ENCODE peak calls at places on chromosome 6, in ten cellular contexts. A is hepatocyte; U is OCI-M1; H is CD4-positive, alpha-beta T cell; C is RWPE1; S is cardiac fibroblast; D is left colon; V is GM20000; P is dermis microvascular lymphatic vessel endothelial cell; Y is Ammon's horn. E is an unnamed sample.

GRCh38 chr6:8839626-8840025 is 404.3 kb upstream of the SLC35B3 start:
- DNase-seq in V (no peak), P (peak), S (no peak), U (no peak), C (no peak), Y (no peak), A (no peak), D (no peak), H (no peak), E (no peak)

GRCh38 chr6:36596359-36596758 is 2.2 kb downstream of the SRSF3 start:
- DNase-seq in D (no peak), Y (no peak), C (no peak), U (no peak), A (no peak), P (no peak), H (no peak), V (no peak), S (no peak), E (no peak)

GRCh38 chr6:169669889-169670288 is 31.9 kb downstream of the WDR27 start:
- DNase-seq in V (no peak), C (no peak), Y (no peak), A (no peak), D (no peak), U (no peak), H (no peak), S (peak), P (peak), E (no peak)

GRCh38 chr6:120994573-120994967 is 339.7 kb downstream of the TBC1D32 start:
- DNase-seq in D (no peak), H (no peak), P (no peak), S (no peak), V (no peak), C (no peak), A (no peak), Y (no peak), U (no peak), E (no peak)

GRCh38 chr6:165049362-165049761 is 260.0 kb downstream of the C6orf118 start:
- DNase-seq in C (peak), A (peak), S (peak), V (no peak), H (no peak), U (peak), D (peak), Y (peak), P (no peak), E (no peak)

GRCh38 chr6:80638222-80639055 is 532.0 kb downstream of the BCKDHB start:
- DNase-seq in D (peak), U (peak), A (peak), P (peak), Y (peak), V (no peak), C (peak), S (peak), H (no peak), E (peak)

GRCh38 chr6:43901330-43902230 is 131.6 kb downstream of the VEGFA start:
- DNase-seq in U (peak), C (no peak), S (no peak), V (no peak), Y (peak), D (no peak), H (no peak), A (no peak), P (no peak), E (peak)

GRCh38 chr6:34919651-34920050 is 30.6 kb downstream of the ANKS1A start:
- DNase-seq in Y (no peak), A (no peak), U (no peak), H (no peak), V (no peak), D (no peak), P (no peak), C (no peak), S (peak), E (no peak)

GRCh38 chr6:168908887-168909286 is 344.8 kb downstream of the THBS2 start:
- DNase-seq in H (no peak), S (peak), A (no peak), C (no peak), V (no peak), P (peak), U (no peak), Y (no peak), D (no peak), E (peak)

GRCh38 chr6:155309150-155309549 is 5.1 kb downstream of the TFB1M start:
- DNase-seq in S (no peak), C (no peak), Y (no peak), D (no peak), U (no peak), A (no peak), V (no peak), P (no peak), H (no peak), E (no peak)

GRCh38 chr6:36886948-36887347 is 1.2 kb downstream of the C6orf89 start:
- DNase-seq in Y (no peak), A (no peak), D (no peak), P (no peak), V (no peak), S (no peak), C (no peak), U (peak), H (no peak), E (no peak)

GRCh38 chr6:134909701-134910595 is 40.0 kb downstream of the ALDH8A1 start:
- DNase-seq in D (no peak), A (no peak), P (no peak), Y (no peak), H (no peak), U (no peak), C (no peak), V (no peak), S (peak), E (no peak)